ENCODE peak calls at places on chromosomes 6 and 20, in four cellular contexts. E, N, T and S are unnamed samples.

GRCh38 chr6:110484321-110484720 is 7.9 kb upstream of the SLC22A16 start:
- DNase-seq in E (no peak), N (no peak), T (no peak), S (no peak)

GRCh38 chr6:44064089-44064947 is 62.9 kb downstream of the MRPL14 start:
- DNase-seq in E (peak), N (peak), T (peak), S (peak)

GRCh38 chr6:125503181-125503580 is 201.4 kb upstream of the HDDC2 start:
- DNase-seq in T (no peak), N (no peak), E (no peak), S (no peak)

GRCh38 chr6:112040933-112041332 is 13.0 kb upstream of the CCN6 start:
- DNase-seq in T (no peak), E (no peak), N (no peak), S (no peak)

GRCh38 chr6:117600008-117600743 is 2.1 kb downstream of the GOPC start:
- DNase-seq in N (no peak), T (no peak), E (no peak), S (no peak)

GRCh38 chr6:21595265-21595950 is 1.9 kb downstream of the SOX4 start:
- DNase-seq in E (peak), N (peak), T (peak), S (peak)

GRCh38 chr6:56753801-56754200 is 111.1 kb upstream of the DST start:
- DNase-seq in N (no peak), T (no peak), E (no peak), S (no peak)

GRCh38 chr6:169210611-169211010 is 43.0 kb downstream of the THBS2 start:
- DNase-seq in T (no peak), E (no peak), N (no peak), S (no peak)

GRCh38 chr6:150857062-150857905 is 8.2 kb upstream of the MTHFD1L start:
- DNase-seq in T (peak), E (no peak), N (peak), S (no peak)

GRCh38 chr6:19410477-19410876 is 426.7 kb upstream of the ID4 start:
- DNase-seq in E (no peak), N (peak), T (no peak), S (no peak)

GRCh38 chr20:17662333-17663039 is 19.6 kb downstream of the RRBP1 start:
- DNase-seq in N (peak), E (no peak), T (peak), S (peak)

GRCh38 chr6:98975331-98975891 is 27.7 kb upstream of the FBXL4 start:
- DNase-seq in N (no peak), E (no peak), T (no peak), S (no peak)

GRCh38 chr20:63519765-63520593 is 586 bp upstream of the PPDPF start:
- DNase-seq in T (no peak), N (peak), E (peak), S (peak)

GRCh38 chr6:35911871-35912653 is 8.8 kb downstream of the SRPK1 start:
- DNase-seq in E (no peak), N (no peak), T (no peak), S (no peak)

GRCh38 chr6:126374372-126374771 is 34.5 kb downstream of the CENPW start:
- DNase-seq in T (no peak), N (no peak), E (no peak), S (no peak)

GRCh38 chr6:109237082-109237985 is 142.0 kb downstream of the CEP57L1 start:
- DNase-seq in T (no peak), E (no peak), N (no peak), S (no peak)

GRCh38 chr6:122381494-122382083 is 17.9 kb upstream of the HSF2 start:
- DNase-seq in N (peak), E (no peak), T (peak), S (no peak)

GRCh38 chr6:126546771-126547170 is 206.9 kb downstream of the CENPW start:
- DNase-seq in E (no peak), N (no peak), T (no peak), S (no peak)

GRCh38 chr6:34627296-34627695 is 69.3 kb downstream of the ILRUN start:
- DNase-seq in T (no peak), N (no peak), E (no peak), S (no peak)

GRCh38 chr20:2610941-2611720 is 41.3 kb upstream of the NOP56 start:
- DNase-seq in T (no peak), E (no peak), N (no peak), S (no peak)

GRCh38 chr6:73455865-73456629 is 4.0 kb upstream of the CGAS start:
- DNase-seq in N (no peak), E (no peak), T (no peak), S (no peak)

GRCh38 chr6:73451166-73452106 is 661 bp downstream of the CGAS start:
- DNase-seq in N (peak), E (peak), T (no peak), S (peak)

GRCh38 chr6:73452107-73452461 is at the start of gene CGAS:
- DNase-seq in N (peak), E (peak), T (peak), S (no peak)
- H3K27ac ChIP-seq in N (peak), E (peak), T (peak), S (peak)

GRCh38 chr6:26537846-26538571 is at the start of gene HMGN4:
- DNase-seq in T (peak), E (peak), N (peak), S (peak)
- TF ChIP-seq CTCF in T (no peak), E (no peak), N (no peak), S (no peak)

DNA sequence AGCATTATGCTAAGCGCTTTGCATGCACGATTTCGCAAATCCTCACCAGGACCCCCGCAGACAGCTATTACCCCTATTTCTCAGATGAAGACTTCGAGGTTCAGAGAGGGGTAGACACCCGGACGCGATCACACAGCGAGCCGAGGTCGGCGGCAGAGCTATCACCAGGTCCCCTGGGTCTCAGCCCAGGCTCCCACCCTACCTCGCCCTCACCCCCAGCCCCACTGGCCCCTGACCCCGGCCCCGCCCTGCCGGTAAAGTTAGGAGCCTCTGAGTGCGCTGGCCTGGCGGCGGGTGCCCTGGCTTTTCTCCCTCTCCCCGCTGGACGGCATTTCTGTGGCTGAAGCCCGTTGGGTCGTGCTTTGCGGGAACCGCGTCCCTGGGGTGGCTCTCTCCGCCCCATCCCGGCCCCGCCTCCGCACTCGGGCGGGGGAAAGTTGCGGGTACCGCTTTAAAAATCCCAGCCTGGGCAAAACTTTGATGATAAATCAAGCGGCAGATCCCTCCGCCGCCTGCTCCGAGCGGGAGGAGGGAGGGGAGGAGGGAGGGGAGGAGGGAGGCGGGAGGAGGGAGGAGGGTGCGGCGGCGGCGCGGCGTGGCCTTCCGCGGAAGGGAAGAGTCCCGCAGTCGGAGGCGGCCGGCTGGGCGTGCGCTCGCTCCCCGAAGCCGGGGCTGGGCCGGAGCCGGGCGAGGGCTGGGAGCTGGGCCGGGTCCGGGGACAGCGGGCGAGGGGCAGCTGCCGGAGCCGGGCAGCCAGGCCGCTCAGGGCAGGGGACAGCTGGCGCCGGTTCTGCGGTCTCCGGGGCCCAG is at the start of gene VSTM2L:
- DNase-seq in N (no peak), E (no peak), T (peak), S (no peak)
- H3K4me3 ChIP-seq in N (no peak), E (peak), T (no peak), S (peak)

GRCh38 chr6:40860443-40860842 is 178.6 kb downstream of the UNC5CL start:
- DNase-seq in N (no peak), T (no peak), E (no peak), S (no peak)

GRCh38 chr6:40855481-40855880 is 183.5 kb downstream of the UNC5CL start:
- DNase-seq in E (no peak), T (no peak), N (no peak), S (no peak)

GRCh38 chr6:40852667-40853383 is 186.2 kb downstream of the UNC5CL start:
- DNase-seq in N (no peak), T (no peak), E (no peak), S (no peak)

GRCh38 chr6:40854592-40854991 is 184.4 kb downstream of the UNC5CL start:
- DNase-seq in T (no peak), E (no peak), N (no peak), S (no peak)

DNA sequence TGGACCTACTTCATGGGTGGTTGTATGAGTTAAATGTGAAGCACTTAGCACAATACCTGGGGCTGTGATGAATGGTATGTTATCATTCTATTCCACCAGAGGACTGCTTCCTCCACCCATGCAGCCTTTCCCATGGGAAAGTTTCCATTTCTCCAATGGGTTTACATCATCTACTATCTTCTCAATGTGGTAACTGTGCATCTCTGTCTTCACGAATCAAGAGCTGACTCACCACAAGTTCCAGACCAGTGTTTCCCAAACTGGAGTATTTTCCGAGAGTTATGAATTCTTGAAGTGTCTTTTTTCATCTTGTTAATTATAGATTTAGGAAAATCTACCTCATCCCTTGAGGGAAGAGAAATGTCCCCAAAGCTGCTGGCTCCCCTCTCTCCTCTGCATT is 182.8 kb downstream of the UNC5CL start:
- DNase-seq in E (no peak), T (no peak), N (no peak), S (no peak)
- H3K27ac ChIP-seq in E (no peak), T (no peak), N (no peak), S (no peak)

GRCh38 chr20:7147220-7147601 is 379.7 kb downstream of the BMP2 start:
- DNase-seq in T (no peak), E (no peak), N (no peak), S (no peak)

GRCh38 chr20:7146552-7147219 is 379.2 kb downstream of the BMP2 start:
- DNase-seq in E (no peak), T (no peak), N (no peak), S (no peak)

DNA sequence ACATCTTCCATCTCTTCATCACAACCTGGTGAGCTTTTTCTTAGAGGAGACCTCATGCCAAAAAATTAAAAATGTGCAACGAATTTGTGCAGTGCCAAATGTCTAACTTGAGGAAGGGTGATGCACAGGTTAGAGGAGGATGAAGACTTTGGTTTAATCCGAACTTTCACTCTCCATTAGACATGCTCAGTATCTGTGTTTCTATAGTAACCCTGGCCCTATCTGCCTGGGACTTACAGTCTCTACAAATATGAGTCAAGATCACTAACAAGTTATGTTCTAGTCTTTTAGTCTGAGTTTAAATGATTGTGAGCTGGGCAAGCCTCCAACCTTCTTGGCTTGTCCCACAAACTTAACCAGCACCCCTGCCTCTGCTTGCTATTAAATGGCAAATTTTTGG is 377.0 kb downstream of the BMP2 start:
- DNase-seq in T (no peak), E (no peak), N (no peak), S (no peak)
- TF ChIP-seq CTCF in T (no peak), E (no peak), N (no peak), S (no peak)

DNA sequence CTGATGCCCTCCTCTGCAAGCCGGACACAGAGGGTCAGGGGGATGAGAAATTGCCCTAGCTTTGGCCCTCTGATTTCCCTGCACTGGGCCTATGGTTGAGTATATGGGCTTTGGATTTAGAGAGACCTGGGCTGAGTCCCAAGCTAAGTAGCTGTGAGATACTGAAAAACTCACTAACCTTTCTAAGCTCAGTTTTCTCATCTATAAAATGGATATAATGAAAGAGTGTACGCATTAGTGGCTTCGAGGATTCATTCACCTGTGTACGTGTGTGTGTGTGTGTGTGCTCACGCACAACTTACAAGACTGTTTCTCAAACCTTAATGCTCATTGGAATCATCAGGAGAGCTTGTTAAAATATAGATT is 12.7 kb upstream of the RBPJL start:
- DNase-seq in N (no peak), E (no peak), T (no peak), S (no peak)
- H3K4me3 ChIP-seq in N (no peak), E (peak), T (no peak), S (peak)

DNA sequence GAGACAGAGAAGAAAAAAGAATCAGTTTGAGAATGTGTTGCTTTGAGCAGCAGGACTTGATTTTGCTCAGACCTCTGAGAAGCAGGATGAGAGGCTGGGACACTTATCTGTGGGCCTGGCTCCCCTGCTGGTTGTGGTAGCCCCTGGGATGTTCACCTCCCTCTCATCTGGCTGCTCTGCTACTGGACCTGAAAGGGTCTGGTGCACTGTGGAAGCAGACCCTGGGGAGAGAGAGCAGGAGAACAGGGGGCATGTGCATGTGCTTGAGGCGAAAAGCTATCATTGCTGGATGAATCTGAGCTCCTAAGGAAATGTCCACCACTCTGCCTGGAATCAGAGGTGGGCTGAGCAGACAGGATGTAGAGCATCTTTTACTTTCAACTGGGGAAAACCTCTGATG is 161.1 kb downstream of the SCP2D1 start:
- DNase-seq in E (no peak), T (no peak), N (no peak), S (no peak)
- H3K27ac ChIP-seq in E (no peak), T (no peak), N (peak), S (peak)

GRCh38 chr6:3294396-3294795 is 35.6 kb downstream of the PSMG4 start:
- DNase-seq in N (peak), E (no peak), T (no peak), S (no peak)

GRCh38 chr6:3297909-3298308 is 39.2 kb downstream of the PSMG4 start:
- DNase-seq in N (peak), E (no peak), T (peak), S (no peak)

GRCh38 chr6:3296537-3297453 is 38.0 kb downstream of the PSMG4 start:
- DNase-seq in N (peak), T (peak), E (no peak), S (no peak)

GRCh38 chr6:3294921-3295871 is 36.4 kb downstream of the PSMG4 start:
- DNase-seq in N (peak), E (no peak), T (no peak), S (no peak)

DNA sequence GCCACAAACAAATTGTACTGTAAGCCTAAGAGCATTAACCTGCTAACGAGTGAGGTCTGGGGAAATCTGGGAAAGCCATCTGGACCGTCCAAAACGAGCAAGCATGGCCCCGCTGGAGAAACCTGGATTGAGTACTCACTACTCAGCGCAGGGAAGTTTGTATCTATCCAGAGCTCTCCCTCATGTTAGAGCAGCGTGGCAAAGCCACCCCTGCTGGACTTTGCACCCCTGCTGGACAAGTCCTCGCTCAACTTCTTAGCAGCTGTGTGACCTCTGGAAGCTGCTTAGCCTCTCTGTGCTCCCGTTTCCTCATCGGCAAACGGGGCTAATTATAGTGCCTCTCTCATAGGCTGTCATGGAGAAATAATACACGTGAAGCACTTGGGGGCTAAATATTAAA is 37.4 kb downstream of the PSMG4 start:
- DNase-seq in E (no peak), T (peak), N (peak), S (no peak)
- TF ChIP-seq CTCF in E (no peak), T (no peak), N (no peak), S (no peak)